ENCODE peak calls at places on chromosomes 3 and 15, in eight cellular contexts. T is iPS-NIHi11, U is LoVo, S is heart left ventricle, J is HL-60, M is pulmonary artery endothelial cell, L is NCI-H774, P is RPMI8226. F is an unnamed sample.

GRCh38 chr3:4766716-4767499 is 212.3 kb upstream of the BHLHE40 start:
- DNase-seq in U (no peak), P (no peak), L (no peak), T (no peak), J (no peak), M (peak), S (no peak), F (no peak)

GRCh38 chr15:62845239-62846126 is 197.1 kb upstream of the TPM1 start:
- DNase-seq in L (no peak), J (no peak), U (no peak), P (no peak), T (no peak), M (no peak), S (no peak), F (no peak)

GRCh38 chr3:185152433-185153169 is at the start of gene C3orf70:
- DNase-seq in M (no peak), U (peak), L (peak), J (peak), S (peak), T (peak), P (peak), F (peak)

GRCh38 chr3:59774613-59775012 is 724.8 kb upstream of the CFAP20DC start:
- DNase-seq in P (no peak), T (no peak), U (no peak), J (no peak), L (no peak), M (no peak), S (no peak), F (no peak)

GRCh38 chr3:60025071-60026055 is 975.5 kb upstream of the CFAP20DC start:
- DNase-seq in M (no peak), S (no peak), T (no peak), J (no peak), U (no peak), L (no peak), P (no peak), F (no peak)

GRCh38 chr3:42013652-42014442 is 51.9 kb upstream of the ULK4 start:
- DNase-seq in P (peak), J (peak), S (peak), U (no peak), L (no peak), M (no peak), T (peak), F (peak)

GRCh38 chr3:196941846-196942225 is 492 bp downstream of the NCBP2 start:
- DNase-seq in P (peak), T (peak), J (peak), M (no peak), L (peak), S (peak), U (peak), F (no peak)

GRCh38 chr15:94053626-94054025 is 177.7 kb upstream of the MCTP2 start:
- DNase-seq in L (no peak), S (no peak), J (no peak), U (no peak), T (no peak), M (no peak), P (no peak), F (no peak)

GRCh38 chr15:79370716-79371115 is 59.8 kb downstream of the TMED3 start:
- DNase-seq in L (no peak), M (no peak), T (no peak), J (peak), S (no peak), P (no peak), U (no peak), F (no peak)

GRCh38 chr3:78096488-78097255 is 1056.8 kb downstream of the ROBO2 start:
- DNase-seq in U (no peak), T (no peak), J (no peak), M (no peak), L (no peak), P (no peak), S (no peak), F (no peak)

GRCh38 chr3:32733631-32734229 is 48.7 kb downstream of the CNOT10 start:
- DNase-seq in L (no peak), J (peak), M (no peak), S (no peak), U (peak), P (peak), T (peak), F (no peak)

GRCh38 chr3:152957488-152957887 is 122.6 kb downstream of the P2RY1 start:
- DNase-seq in L (no peak), M (no peak), T (no peak), S (no peak), P (no peak), J (no peak), U (no peak), F (no peak)

GRCh38 chr3:177448987-177449975 is 252.0 kb upstream of the TBL1XR1 start:
- DNase-seq in J (peak), S (no peak), L (no peak), U (peak), M (no peak), T (no peak), P (no peak), F (no peak)

GRCh38 chr3:39148116-39149058 is 5.0 kb downstream of the CSRNP1 start:
- DNase-seq in J (peak), L (no peak), T (no peak), U (no peak), S (no peak), M (peak), P (peak), F (no peak)